ENCODE peak calls at places on chromosomes 4 and X, in four cellular contexts. Z, P, W and V are unnamed samples.

GRCh38 chr4:124948976-124949597 is 236.6 kb upstream of the ANKRD50 start:
- DNase-seq in Z (no peak), P (no peak), W (no peak), V (no peak)

GRCh38 chr4:138979742-138980141 is 35.8 kb upstream of the NOCT start:
- DNase-seq in Z (no peak), P (no peak), W (no peak), V (peak)

GRCh38 chr4:138957302-138957701 is 58.3 kb upstream of the NOCT start:
- DNase-seq in Z (no peak), P (no peak), W (no peak), V (no peak)

GRCh38 chrX:20477836-20478532 is 211.3 kb upstream of the RPS6KA3 start:
- DNase-seq in Z (no peak), P (no peak), W (no peak), V (no peak)

GRCh38 chr4:43816107-43816506 is 632.5 kb downstream of the KCTD8 start:
- DNase-seq in Z (no peak), P (no peak), W (no peak), V (no peak)

GRCh38 chr4:73922766-73923630 is 53.8 kb downstream of the CXCL1 start:
- DNase-seq in Z (no peak), P (no peak), W (no peak), V (no peak)

GRCh38 chr4:43130228-43131021 is 237.9 kb downstream of the GRXCR1 start:
- DNase-seq in Z (no peak), P (no peak), W (no peak), V (no peak)

GRCh38 chrX:44010626-44011025 is 37.4 kb upstream of the NDP start:
- DNase-seq in Z (no peak), P (no peak), W (no peak), V (no peak)

GRCh38 chrX:106932960-106933537 is 12.8 kb downstream of the CLDN2 start:
- DNase-seq in Z (no peak), P (no peak), W (no peak), V (no peak)

GRCh38 chr4:114613579-114613978 is 15.0 kb downstream of the UGT8 start:
- DNase-seq in Z (no peak), P (no peak), W (no peak), V (no peak)

GRCh38 chrX:136450050-136450830 is 37.5 kb upstream of the BRS3 start:
- DNase-seq in Z (no peak), P (no peak), W (no peak), V (no peak)

GRCh38 chr4:73067971-73068394 is 1.5 kb downstream of the COX18 start:
- DNase-seq in Z (no peak), P (no peak), W (no peak), V (no peak)

GRCh38 chr4:169268951-169269781 is 1.6 kb downstream of the SH3RF1 start:
- DNase-seq in Z (no peak), P (peak), W (no peak), V (no peak)

GRCh38 chr4:22857411-22857810 is 164.7 kb downstream of the GBA3 start:
- DNase-seq in Z (no peak), P (no peak), W (no peak), V (no peak)

GRCh38 chr4:89657931-89658700 is 178.8 kb downstream of the SNCA start:
- DNase-seq in Z (no peak), P (peak), W (no peak), V (no peak)

GRCh38 chr4:15587649-15588048 is 67.5 kb downstream of the FBXL5 start:
- DNase-seq in Z (no peak), P (no peak), W (no peak), V (no peak)

GRCh38 chr4:121070696-121071639 is 1.4 kb downstream of the NDNF start:
- DNase-seq in Z (no peak), P (no peak), W (no peak), V (no peak)

GRCh38 chr4:28966982-28967381 is 1753.2 kb upstream of the PCDH7 start:
- DNase-seq in Z (no peak), P (no peak), W (no peak), V (no peak)

GRCh38 chrX:70360366-70360765 is 62.7 kb upstream of the GDPD2 start:
- DNase-seq in Z (no peak), P (no peak), W (no peak), V (no peak)

GRCh38 chr4:94472056-94472826 is 20.5 kb downstream of the PDLIM5 start:
- DNase-seq in Z (no peak), P (peak), W (no peak), V (no peak)

GRCh38 chr4:157896726-157897125 is 276.1 kb downstream of the GASK1B start:
- DNase-seq in Z (no peak), P (no peak), W (no peak), V (no peak)

GRCh38 chr4:107689912-107690587 is 30.0 kb downstream of the PAPSS1 start:
- DNase-seq in Z (no peak), P (peak), W (no peak), V (no peak)

GRCh38 chr4:13912436-13912835 is 284.9 kb upstream of the BOD1L1 start:
- DNase-seq in Z (no peak), P (no peak), W (no peak), V (no peak)

GRCh38 chrX:56969559-56969958 is 25.8 kb downstream of the SPIN3 start:
- DNase-seq in Z (no peak), P (no peak), W (no peak), V (no peak)

GRCh38 chr4:119260528-119260927 is 48.0 kb downstream of the USP53 start:
- DNase-seq in Z (no peak), P (no peak), W (no peak), V (no peak)

GRCh38 chr4:70902577-70903281 is 560 bp downstream of the MOB1B start:
- DNase-seq in Z (no peak), P (no peak), W (peak), V (no peak)

GRCh38 chrX:40543661-40544328 is 37.0 kb upstream of the ATP6AP2 start:
- DNase-seq in Z (peak), P (peak), W (peak), V (no peak)

GRCh38 chr4:304987-305680 is at the start of gene ZNF732:
- DNase-seq in Z (no peak), P (no peak), W (peak), V (peak)

GRCh38 chrX:124347242-124347641 is 879 bp downstream of the SH2D1A start:
- DNase-seq in Z (no peak), P (no peak), W (no peak), V (no peak)

GRCh38 chr4:17494258-17494657 is 17.6 kb downstream of the QDPR start:
- DNase-seq in Z (no peak), P (no peak), W (peak), V (no peak)

GRCh38 chrX:71081348-71082148 is 13.4 kb upstream of the SNX12 start:
- DNase-seq in Z (no peak), P (peak), W (no peak), V (no peak)

GRCh38 chr4:121977251-121978168 is 25.6 kb upstream of the TRPC3 start:
- DNase-seq in Z (peak), P (no peak), W (no peak), V (no peak)

GRCh38 chr4:71123951-71124350 is 130.5 kb downstream of the DCK start:
- DNase-seq in Z (no peak), P (no peak), W (no peak), V (no peak)

GRCh38 chrX:130836447-130836846 is 66.6 kb downstream of the ENOX2 start:
- DNase-seq in Z (no peak), P (no peak), W (peak), V (no peak)

GRCh38 chr4:47493238-47494123 is 8.4 kb downstream of the ATP10D start:
- DNase-seq in Z (no peak), P (no peak), W (no peak), V (no peak)

GRCh38 chr4:105352826-105353225 is 121.0 kb downstream of the PPA2 start:
- DNase-seq in Z (peak), P (no peak), W (peak), V (no peak)

DNA sequence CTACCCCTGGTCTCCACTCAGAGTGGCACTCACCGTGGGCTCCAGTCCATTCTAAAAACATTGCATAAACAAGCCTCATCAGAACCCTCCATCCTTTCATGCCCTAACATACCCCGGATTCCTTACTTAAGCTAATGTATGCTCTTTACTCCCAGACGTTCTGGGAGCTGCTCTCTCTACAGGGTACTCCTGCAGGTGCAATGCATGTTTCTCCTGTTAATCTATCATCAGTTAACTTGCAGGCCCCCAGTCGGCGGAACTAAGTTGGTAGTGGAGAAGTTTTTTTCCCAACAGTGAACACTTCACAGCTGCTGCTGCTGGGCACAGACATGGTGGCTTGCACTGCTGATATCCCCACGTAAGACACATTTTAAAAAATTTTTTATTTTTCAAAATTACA is 161.6 kb upstream of the FAT1 start:
- DNase-seq in Z (no peak), P (peak), W (no peak), V (no peak)
- TF ChIP-seq CBX5 in Z (no peak), P (no peak), W (no peak), V (no peak)

GRCh38 chrX:34632404-34632803 is 24.7 kb downstream of the TMEM47 start:
- DNase-seq in Z (no peak), P (no peak), W (no peak), V (no peak)

GRCh38 chrX:34629572-34629971 is 27.5 kb downstream of the TMEM47 start:
- DNase-seq in Z (no peak), P (no peak), W (no peak), V (no peak)

DNA sequence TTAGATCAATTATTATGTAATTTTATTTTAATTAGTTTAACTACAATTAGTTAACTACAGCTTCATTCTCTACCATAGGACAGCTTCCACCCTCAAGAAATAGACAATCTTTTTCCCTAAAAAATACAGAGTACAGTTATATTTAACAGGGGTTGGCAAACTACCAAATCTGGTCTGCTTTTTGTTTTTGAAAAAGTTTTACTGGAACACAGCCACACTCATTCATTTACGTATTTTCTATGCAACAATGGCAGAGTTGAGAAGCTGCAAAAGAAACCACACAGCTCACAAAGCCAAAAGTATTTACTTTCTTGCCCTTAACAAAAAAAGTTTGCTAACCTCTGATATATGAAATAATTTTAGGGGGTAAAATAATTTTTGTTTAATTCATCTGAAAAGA is 25.3 kb downstream of the TMEM47 start:
- DNase-seq in Z (no peak), P (no peak), W (no peak), V (no peak)
- TF ChIP-seq EP300 in Z (no peak), P (no peak), W (no peak), V (no peak)

GRCh38 chrX:9461087-9461486 is 3.8 kb upstream of the TBL1X start:
- DNase-seq in Z (no peak), P (no peak), W (no peak), V (no peak)

GRCh38 chrX:9458516-9459078 is 6.3 kb upstream of the TBL1X start:
- DNase-seq in Z (no peak), P (no peak), W (no peak), V (no peak)

GRCh38 chrX:9459349-9459748 is 5.5 kb upstream of the TBL1X start:
- DNase-seq in Z (no peak), P (peak), W (no peak), V (no peak)

GRCh38 chrX:9456250-9457074 is 8.4 kb upstream of the TBL1X start:
- DNase-seq in Z (no peak), P (peak), W (no peak), V (no peak)
- TF ChIP-seq CBX5 in Z (no peak), P (no peak), W (no peak), V (no peak)

DNA sequence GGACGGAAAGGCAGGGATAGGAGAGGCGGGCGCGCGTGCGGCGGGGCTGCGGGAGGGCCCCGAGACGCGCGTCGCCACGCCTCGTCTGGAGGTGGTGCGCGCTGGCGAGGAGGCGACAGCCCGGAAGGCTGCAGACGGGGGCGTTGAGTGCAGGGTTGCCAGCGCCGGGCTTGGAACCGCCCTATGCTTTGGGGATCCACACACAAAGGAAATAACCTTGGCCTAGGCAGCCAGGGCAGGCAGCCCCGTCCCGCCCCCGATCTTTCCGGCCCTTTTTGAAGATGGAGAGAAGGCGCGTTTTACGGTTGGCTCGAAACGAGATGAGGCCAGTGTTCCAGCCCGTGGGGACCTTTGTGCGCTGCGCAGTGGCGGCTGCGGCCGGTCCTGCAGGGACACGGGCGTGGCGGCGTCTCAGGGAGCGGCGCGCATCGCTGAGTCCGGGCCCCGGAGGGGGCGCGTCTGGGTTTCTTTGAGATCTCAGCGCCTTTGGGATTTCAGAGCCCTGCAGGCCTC is 50.8 kb upstream of the TRIM2 start:
- DNase-seq in Z (no peak), P (no peak), W (no peak), V (peak)
- TF ChIP-seq EP300 in Z (no peak), P (no peak), W (no peak), V (no peak)

GRCh38 chrX:100615015-100615414 is 21.6 kb downstream of the TSPAN6 start:
- DNase-seq in Z (peak), P (peak), W (peak), V (no peak)
- TF ChIP-seq CBX5 in Z (no peak), P (no peak), W (no peak), V (no peak)

GRCh38 chr4:123936615-123937014 is 540.0 kb downstream of the SPRY1 start:
- DNase-seq in Z (no peak), P (no peak), W (no peak), V (no peak)
- TF ChIP-seq EP300 in Z (no peak), P (no peak), W (no peak), V (no peak)

GRCh38 chr4:76373919-76374552 is 46.9 kb downstream of the CCDC158 start:
- DNase-seq in Z (no peak), P (no peak), W (no peak), V (no peak)
- TF ChIP-seq CBX5 in Z (no peak), P (no peak), W (no peak), V (no peak)